ENCODE peak calls at places on chromosome X, in six cellular contexts. One of them, this sample, is unnamed.

GRCh38 chrX:101550825-101551767 is 749 bp downstream of the ARMCX1 start:
- DNase-seq in activated T-helper 1 cell treated with Interleukin-2 at 50 U/mL for 16 hours: no peak
- DNase-seq in astrocyte of the spinal cord: peak
- DNase-seq in AG09319: no peak
- DNase-seq in caudate nucleus: no peak
- DNase-seq in suprapubic skin: peak
- DNase-seq in this sample: no peak

GRCh38 chrX:3244955-3245354 is 101.5 kb downstream of the MXRA5 start:
- DNase-seq in activated T-helper 1 cell treated with Interleukin-2 at 50 U/mL for 16 hours: no peak
- DNase-seq in astrocyte of the spinal cord: no peak
- DNase-seq in AG09319: no peak
- DNase-seq in caudate nucleus: no peak
- DNase-seq in suprapubic skin: no peak
- DNase-seq in this sample: no peak

GRCh38 chrX:65127804-65128203 is 151.6 kb upstream of the ZC4H2 start:
- DNase-seq in activated T-helper 1 cell treated with Interleukin-2 at 50 U/mL for 16 hours: no peak
- DNase-seq in astrocyte of the spinal cord: no peak
- DNase-seq in AG09319: no peak
- DNase-seq in caudate nucleus: no peak
- DNase-seq in suprapubic skin: no peak
- DNase-seq in this sample: no peak

GRCh38 chrX:105191878-105192277 is 28.6 kb downstream of the TEX13A start:
- DNase-seq in activated T-helper 1 cell treated with Interleukin-2 at 50 U/mL for 16 hours: no peak
- DNase-seq in astrocyte of the spinal cord: peak
- DNase-seq in AG09319: no peak
- DNase-seq in caudate nucleus: no peak
- DNase-seq in suprapubic skin: no peak
- DNase-seq in this sample: no peak

GRCh38 chrX:17635231-17635630 is 102.1 kb upstream of the SCML1 start:
- DNase-seq in activated T-helper 1 cell treated with Interleukin-2 at 50 U/mL for 16 hours: no peak
- DNase-seq in astrocyte of the spinal cord: peak
- DNase-seq in AG09319: no peak
- DNase-seq in caudate nucleus: no peak
- DNase-seq in suprapubic skin: no peak
- DNase-seq in this sample: no peak

GRCh38 chrX:69067841-69068240 is 97.4 kb downstream of the PJA1 start:
- DNase-seq in activated T-helper 1 cell treated with Interleukin-2 at 50 U/mL for 16 hours: no peak
- DNase-seq in astrocyte of the spinal cord: no peak
- DNase-seq in AG09319: no peak
- DNase-seq in caudate nucleus: no peak
- DNase-seq in suprapubic skin: peak
- DNase-seq in this sample: no peak

GRCh38 chrX:16788477-16788876 is 2.2 kb downstream of the TXLNG start:
- DNase-seq in activated T-helper 1 cell treated with Interleukin-2 at 50 U/mL for 16 hours: no peak
- DNase-seq in astrocyte of the spinal cord: no peak
- DNase-seq in AG09319: no peak
- DNase-seq in caudate nucleus: no peak
- DNase-seq in suprapubic skin: no peak
- DNase-seq in this sample: no peak

GRCh38 chrX:69018416-69019072 is 146.7 kb downstream of the PJA1 start:
- DNase-seq in activated T-helper 1 cell treated with Interleukin-2 at 50 U/mL for 16 hours: no peak
- DNase-seq in astrocyte of the spinal cord: no peak
- DNase-seq in AG09319: no peak
- DNase-seq in caudate nucleus: no peak
- DNase-seq in suprapubic skin: no peak
- DNase-seq in this sample: no peak

GRCh38 chrX:122982521-122982920 is 201.6 kb upstream of the GRIA3 start:
- DNase-seq in activated T-helper 1 cell treated with Interleukin-2 at 50 U/mL for 16 hours: no peak
- DNase-seq in astrocyte of the spinal cord: no peak
- DNase-seq in AG09319: no peak
- DNase-seq in caudate nucleus: no peak
- DNase-seq in suprapubic skin: no peak
- DNase-seq in this sample: no peak

GRCh38 chrX:123807825-123808416 is 51.9 kb upstream of the XIAP start:
- DNase-seq in activated T-helper 1 cell treated with Interleukin-2 at 50 U/mL for 16 hours: no peak
- DNase-seq in astrocyte of the spinal cord: peak
- DNase-seq in AG09319: no peak
- DNase-seq in caudate nucleus: no peak
- DNase-seq in suprapubic skin: no peak
- DNase-seq in this sample: peak

GRCh38 chrX:508163-508562 is 121.5 kb upstream of the PPP2R3B start:
- DNase-seq in activated T-helper 1 cell treated with Interleukin-2 at 50 U/mL for 16 hours: no peak
- DNase-seq in astrocyte of the spinal cord: no peak
- DNase-seq in AG09319: no peak
- DNase-seq in caudate nucleus: no peak
- DNase-seq in suprapubic skin: no peak
- DNase-seq in this sample: no peak

GRCh38 chrX:10722804-10723364 is 102.5 kb upstream of the MID1 start:
- DNase-seq in activated T-helper 1 cell treated with Interleukin-2 at 50 U/mL for 16 hours: no peak
- DNase-seq in astrocyte of the spinal cord: peak
- DNase-seq in AG09319: peak
- DNase-seq in caudate nucleus: no peak
- DNase-seq in suprapubic skin: peak
- DNase-seq in this sample: no peak

GRCh38 chrX:73826996-73827395 is 264.0 kb downstream of the CHIC1 start:
- DNase-seq in activated T-helper 1 cell treated with Interleukin-2 at 50 U/mL for 16 hours: no peak
- DNase-seq in astrocyte of the spinal cord: no peak
- DNase-seq in AG09319: no peak
- DNase-seq in caudate nucleus: no peak
- DNase-seq in suprapubic skin: no peak
- DNase-seq in this sample: no peak

GRCh38 chrX:144494069-144494468 is 610.2 kb downstream of the UBE2NL start:
- DNase-seq in activated T-helper 1 cell treated with Interleukin-2 at 50 U/mL for 16 hours: no peak
- DNase-seq in astrocyte of the spinal cord: no peak
- DNase-seq in AG09319: no peak
- DNase-seq in caudate nucleus: no peak
- DNase-seq in suprapubic skin: no peak
- DNase-seq in this sample: no peak

GRCh38 chrX:3231766-3232165 is 114.7 kb downstream of the MXRA5 start:
- DNase-seq in activated T-helper 1 cell treated with Interleukin-2 at 50 U/mL for 16 hours: no peak
- DNase-seq in astrocyte of the spinal cord: peak
- DNase-seq in AG09319: no peak
- DNase-seq in caudate nucleus: no peak
- DNase-seq in suprapubic skin: no peak
- DNase-seq in this sample: no peak

GRCh38 chrX:78124304-78124703 is 15.1 kb downstream of the TAF9B start:
- DNase-seq in activated T-helper 1 cell treated with Interleukin-2 at 50 U/mL for 16 hours: no peak
- DNase-seq in astrocyte of the spinal cord: no peak
- DNase-seq in AG09319: no peak
- DNase-seq in caudate nucleus: no peak
- DNase-seq in suprapubic skin: no peak
- DNase-seq in this sample: no peak

GRCh38 chrX:19627081-19627480 is 111.8 kb upstream of the MAP3K15 start:
- DNase-seq in activated T-helper 1 cell treated with Interleukin-2 at 50 U/mL for 16 hours: no peak
- DNase-seq in astrocyte of the spinal cord: no peak
- DNase-seq in AG09319: no peak
- DNase-seq in caudate nucleus: peak
- DNase-seq in suprapubic skin: no peak
- DNase-seq in this sample: no peak

GRCh38 chrX:63855896-63856295 is 70.9 kb upstream of the ARHGEF9 start:
- DNase-seq in activated T-helper 1 cell treated with Interleukin-2 at 50 U/mL for 16 hours: no peak
- DNase-seq in astrocyte of the spinal cord: peak
- DNase-seq in AG09319: no peak
- DNase-seq in caudate nucleus: no peak
- DNase-seq in suprapubic skin: no peak
- DNase-seq in this sample: peak

GRCh38 chrX:127621780-127622179 is 430.4 kb downstream of the ACTRT1 start:
- DNase-seq in activated T-helper 1 cell treated with Interleukin-2 at 50 U/mL for 16 hours: no peak
- DNase-seq in astrocyte of the spinal cord: no peak
- DNase-seq in AG09319: no peak
- DNase-seq in caudate nucleus: no peak
- DNase-seq in suprapubic skin: no peak
- DNase-seq in this sample: no peak

This sample was measured in BJ.